ENCODE peak calls at places on chromosome 9, in nine cellular contexts. A is dorsolateral prefrontal cortex; Z is cardiac fibroblast; F is lower leg skin; C is CD8-positive, alpha-beta T cell; Q is vagina; T is fibroblast of lung; X is Caco-2; G is choroid plexus epithelial cell. S is an unnamed sample.
A peak's percentile ranks its signal among the peaks of the same experiment; 100 is the strongest.

GRCh38 chr9:32419921-32420320 is 35.5 kb downstream of the ACO1 start:
- DNase-seq in G (peak; percentile 59), F (no peak), Z (peak; percentile 32), Q (no peak), X (no peak), T (no peak), A (no peak), C (no peak), S (no peak)

GRCh38 chr9:14203366-14204056 is 110.4 kb downstream of the NFIB start:
- DNase-seq in X (no peak), F (peak; percentile 41), Z (peak; percentile 73), A (peak; percentile 75), C (no peak), Q (no peak), T (peak; percentile 62), G (no peak), S (no peak)

GRCh38 chr9:124306098-124306735 is 48.5 kb downstream of the NEK6 start:
- DNase-seq in G (peak; percentile 92), A (no peak), C (no peak), X (no peak), Z (peak; percentile 82), Q (no peak), T (peak; percentile 93), F (no peak), S (no peak)

GRCh38 chr9:125959980-125960619 is 212.9 kb downstream of the PBX3 start:
- DNase-seq in G (peak; percentile 35), F (no peak), Q (no peak), A (no peak), X (no peak), Z (peak; percentile 9), T (peak; percentile 52), C (no peak), S (no peak)

GRCh38 chr9:94148419-94148818 is 64.2 kb downstream of the PTPDC1 start:
- DNase-seq in F (no peak), T (no peak), Z (no peak), A (no peak), X (no peak), G (no peak), Q (no peak), C (no peak), S (no peak)

GRCh38 chr9:92668746-92669526 is 995 bp downstream of the IPPK start:
- DNase-seq in A (no peak), X (peak; percentile 71), T (peak; percentile 77), F (no peak), Z (peak; percentile 65), C (no peak), G (peak; percentile 83), Q (peak; percentile 69), S (no peak)

GRCh38 chr9:116432051-116432450 is 255.1 kb upstream of the TRIM32 start:
- DNase-seq in F (no peak), C (no peak), X (no peak), T (no peak), Z (no peak), Q (no peak), A (no peak), G (no peak), S (no peak)

GRCh38 chr9:133792721-133793470 is 54.7 kb upstream of the SARDH start:
- DNase-seq in C (peak; percentile 28), X (no peak), Z (peak; percentile 82), G (peak; percentile 81), A (peak; percentile 83), Q (no peak), T (peak; percentile 60), F (peak; percentile 59), S (no peak)

DNA sequence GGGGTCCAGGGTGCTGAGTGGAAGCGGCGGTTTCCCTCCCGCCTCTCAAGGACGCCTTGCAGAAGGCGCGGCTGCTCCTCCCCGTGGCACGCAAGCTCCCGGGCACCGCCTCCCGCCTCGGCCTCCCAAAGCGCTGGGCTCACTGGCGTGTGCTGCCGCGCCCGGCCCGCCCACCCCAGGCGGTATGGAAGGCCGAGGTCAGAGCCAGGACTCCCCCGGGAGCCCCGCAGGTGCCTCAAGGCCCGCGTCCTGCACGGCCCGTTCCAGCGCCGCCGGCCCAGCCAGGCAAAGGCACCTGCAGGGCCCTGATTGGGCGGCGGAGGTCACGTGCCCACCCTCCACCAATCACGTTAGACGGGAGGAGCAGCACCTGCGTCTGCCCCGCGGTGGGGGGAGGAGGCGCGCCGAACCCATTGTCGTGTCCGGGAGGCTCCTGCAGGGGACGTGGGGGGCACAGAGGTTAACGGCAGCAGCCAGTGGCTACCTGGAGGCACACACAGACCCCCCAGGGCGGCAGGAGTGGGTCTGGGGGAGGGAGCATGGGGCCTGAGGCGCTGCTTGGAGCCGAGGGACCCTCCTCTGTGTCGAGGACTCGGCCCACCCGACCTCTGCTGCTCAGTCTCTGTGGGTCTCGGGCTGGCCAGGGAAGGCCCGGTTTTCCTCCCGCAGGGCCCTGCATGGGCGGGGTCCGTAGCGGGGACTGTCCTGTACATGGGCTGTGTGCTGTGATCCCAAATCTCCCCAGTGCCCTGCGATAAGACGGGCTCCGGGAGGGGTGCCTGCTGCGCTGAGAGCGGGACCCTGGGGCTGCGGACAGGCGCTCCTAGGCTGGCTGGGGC is 2.0 kb upstream of the LCN12 start:
- DNase-seq in Z (peak; percentile 83), F (peak; percentile 92), C (peak; percentile 95), Q (no peak), T (peak; percentile 73), A (peak; percentile 98), X (peak; percentile 99), G (peak; percentile 83), S (peak; percentile 95)
- TF ChIP-seq CTCF in Z (no peak), F (no peak), C (peak; percentile 51), Q (no peak), T (no peak), A (peak; percentile 30), X (peak; percentile 41), G (no peak), S (peak; percentile 30)

DNA sequence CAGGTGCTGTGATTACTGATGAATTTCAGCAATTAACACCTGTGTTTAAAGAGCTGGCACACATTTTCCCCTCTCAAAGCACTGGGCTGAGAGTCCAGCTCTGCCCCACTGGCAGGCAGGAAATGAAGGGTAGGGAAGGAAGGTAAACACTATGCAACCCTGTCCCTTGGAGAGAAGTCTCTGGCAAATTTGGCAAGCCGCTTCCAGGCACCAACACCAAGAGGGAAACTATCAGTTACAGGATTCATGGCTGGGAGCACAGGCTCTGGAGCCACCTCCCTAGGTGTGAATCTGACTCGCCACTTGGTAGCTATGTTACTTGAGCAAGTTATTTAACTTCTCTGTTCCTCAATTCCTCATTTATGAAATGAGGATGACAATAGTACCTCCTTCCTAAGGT is 3.3 kb downstream of the ANKS6 start:
- DNase-seq in Q (peak; percentile 67), F (no peak), Z (no peak), T (no peak), G (no peak), A (no peak), C (no peak), X (no peak), S (peak; percentile 43)
- TF ChIP-seq CTCF in Q (no peak), F (no peak), Z (no peak), T (no peak), G (no peak), A (no peak), C (no peak), X (no peak), S (no peak)

DNA sequence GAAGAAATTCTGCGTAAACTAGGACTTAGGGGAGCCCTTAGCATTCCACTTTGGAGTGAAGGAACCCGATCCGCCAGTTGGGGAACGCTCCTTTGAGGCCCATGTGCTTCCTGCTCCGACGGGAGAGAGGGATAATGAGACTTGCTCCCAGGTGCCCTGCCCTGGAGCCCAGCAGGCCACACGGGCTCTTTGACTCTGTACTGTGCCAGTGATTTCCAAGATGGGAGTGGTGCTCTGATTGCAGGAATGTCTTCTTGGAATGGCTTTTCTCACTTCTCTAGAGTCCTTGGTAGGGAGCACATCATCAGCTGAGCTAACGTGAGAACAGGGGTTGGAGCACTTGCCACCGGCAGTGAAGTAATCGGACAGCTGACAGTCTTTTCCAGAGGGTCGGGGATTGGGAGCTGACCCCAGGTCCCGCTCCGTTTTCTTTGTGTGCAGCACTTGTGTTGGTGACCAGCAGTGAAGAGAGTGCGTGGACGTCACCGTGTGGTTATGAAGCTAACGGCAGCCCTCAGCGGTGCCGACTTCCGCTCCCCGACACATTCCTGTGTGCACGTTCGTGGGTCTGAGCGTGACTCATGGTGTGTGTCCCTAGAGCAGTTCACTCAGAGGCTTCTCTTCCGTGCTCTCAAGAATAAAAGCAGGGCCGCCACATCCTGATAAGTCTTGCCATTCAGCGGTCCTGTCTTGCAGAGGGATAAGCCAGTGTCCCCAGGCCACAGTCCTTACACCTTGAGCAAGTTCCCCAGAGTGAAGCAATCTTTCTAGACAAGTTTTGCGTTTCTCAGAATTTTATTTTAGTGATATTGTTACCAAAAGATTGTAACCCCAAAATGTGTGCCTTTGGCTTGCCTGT is 25.6 kb downstream of the ABL1 start:
- DNase-seq in G (peak; percentile 97), X (no peak), F (peak; percentile 72), Q (no peak), T (peak; percentile 100), Z (peak; percentile 96), C (no peak), A (no peak), S (no peak)
- TF ChIP-seq CTCF in G (peak; percentile 50), X (no peak), F (no peak), Q (peak; percentile 51), T (peak; percentile 27), Z (peak; percentile 38), C (no peak), A (peak; percentile 45), S (no peak)

GRCh38 chr9:127562271-127562780 is 49.8 kb upstream of the STXBP1 start:
- DNase-seq in X (no peak), G (no peak), C (no peak), F (no peak), T (no peak), Z (no peak), A (no peak), Q (no peak), S (no peak)

GRCh38 chr9:127565231-127565630 is 46.8 kb upstream of the STXBP1 start:
- DNase-seq in F (no peak), C (no peak), G (no peak), Z (no peak), A (no peak), X (no peak), Q (no peak), T (no peak), S (no peak)

GRCh38 chr9:127563579-127563978 is 48.5 kb upstream of the STXBP1 start:
- DNase-seq in C (no peak), Z (no peak), G (no peak), A (no peak), X (no peak), T (no peak), Q (no peak), F (no peak), S (no peak)

GRCh38 chr9:127561491-127562270 is 50.4 kb upstream of the STXBP1 start:
- DNase-seq in Z (peak; percentile 98), F (peak; percentile 89), T (peak; percentile 100), X (peak; percentile 74), Q (peak; percentile 98), A (no peak), C (no peak), G (peak; percentile 98), S (no peak)

DNA sequence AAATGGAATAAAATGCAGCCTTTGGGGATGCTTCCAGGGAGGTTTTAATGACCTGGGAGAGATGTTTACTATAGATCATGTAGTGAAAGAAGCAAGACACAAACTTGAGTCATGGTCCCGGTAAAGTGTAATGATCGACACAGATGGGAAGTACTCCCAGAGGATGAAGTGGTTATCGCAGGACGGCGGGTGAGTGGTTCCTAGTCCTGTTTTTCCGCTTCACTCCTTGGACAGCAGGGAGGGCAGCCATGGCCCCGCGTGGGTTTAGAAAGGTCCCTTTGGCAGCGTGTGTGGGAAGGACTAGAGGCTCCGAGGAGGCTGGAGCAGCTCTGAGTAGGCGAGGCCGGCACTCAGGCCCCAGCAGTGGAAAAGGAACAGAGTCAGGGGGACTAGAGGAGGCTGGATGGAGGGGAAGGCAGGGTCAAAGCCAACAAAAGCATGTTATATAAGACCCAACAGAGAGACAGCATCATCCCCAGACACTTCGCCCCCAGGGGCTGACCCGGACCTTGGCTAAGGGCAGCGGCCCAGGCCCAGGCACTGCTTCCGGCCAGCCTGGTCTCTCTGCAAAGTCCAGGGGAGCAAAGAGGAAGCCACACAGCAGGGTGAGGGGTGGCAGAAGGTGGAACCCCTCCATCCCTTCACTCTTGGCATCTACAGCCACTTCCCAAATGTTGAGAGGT is 49.1 kb upstream of the STXBP1 start:
- DNase-seq in Q (no peak), T (peak; percentile 83), X (no peak), C (no peak), Z (peak; percentile 73), F (no peak), G (peak; percentile 61), A (no peak), S (no peak)
- TF ChIP-seq CTCF in Q (peak; percentile 9), T (no peak), X (no peak), C (no peak), Z (peak; percentile 22), F (no peak), G (no peak), A (no peak), S (no peak)

S was measured in type B pancreatic cell.